ENCODE peak calls at places on chromosomes 6 and 20, in four cellular contexts. L is SK-N-SH, A is HepG2, G is K562. N is an unnamed sample.

GRCh38 chr6:56902551-56903464 is 52.1 kb upstream of the BEND6 start:
- DNase-seq in L (peak; percentile 51), A (peak; percentile 25), G (peak; percentile 27), N (peak; percentile 39)

GRCh38 chr6:111530777-111531176 is 47.8 kb upstream of the REV3L start:
- DNase-seq in G (no peak), A (no peak), L (no peak), N (no peak)

GRCh38 chr20:50169329-50169823 is 15.9 kb upstream of the PEDS1 start:
- DNase-seq in G (peak; percentile 59), A (peak; percentile 85), L (peak; percentile 73), N (peak; percentile 76)

GRCh38 chr6:27138837-27139752 is 108.4 kb upstream of the PRSS16 start:
- DNase-seq in G (peak; percentile 48), A (no peak), L (peak; percentile 77), N (no peak)

GRCh38 chr20:14992071-14992654 is 654.8 kb upstream of the FLRT3 start:
- DNase-seq in L (no peak), G (no peak), A (peak; percentile 80), N (no peak)

GRCh38 chr20:47276856-47277541 is 79.5 kb downstream of the ZMYND8 start:
- DNase-seq in A (no peak), G (no peak), L (no peak), N (no peak)

GRCh38 chr6:71967436-71967835 is 81.1 kb downstream of the RIMS1 start:
- DNase-seq in A (no peak), L (no peak), G (no peak), N (no peak)

GRCh38 chr6:42251911-42252637 is 34.4 kb upstream of the MRPS10 start:
- DNase-seq in A (peak; percentile 42), G (no peak), L (peak; percentile 86), N (no peak)

GRCh38 chr6:141095308-141095707 is 1037.4 kb upstream of the GJE1 start:
- DNase-seq in G (no peak), L (no peak), A (no peak), N (no peak)

GRCh38 chr20:825710-826421 is 7.6 kb upstream of the FAM110A start:
- DNase-seq in L (no peak), G (no peak), A (no peak), N (no peak)

GRCh38 chr6:72646604-72647485 is 25.0 kb downstream of the KCNQ5 start:
- DNase-seq in G (no peak), A (no peak), L (no peak), N (no peak)

GRCh38 chr6:143264291-143264834 is 186.1 kb downstream of the ADAT2 start:
- DNase-seq in L (peak; percentile 11), A (no peak), G (peak; percentile 22), N (no peak)

GRCh38 chr20:5205348-5206210 is 78.8 kb downstream of the CDS2 start:
- DNase-seq in L (peak; percentile 83), A (peak; percentile 80), G (peak; percentile 73), N (peak; percentile 81)

GRCh38 chr6:158771399-158772158 is 47.6 kb downstream of the EZR start:
- DNase-seq in A (no peak), G (no peak), L (no peak), N (no peak)

GRCh38 chr6:169933839-169934698 is 182.6 kb downstream of the ERMARD start:
- DNase-seq in G (no peak), L (peak; percentile 91), A (no peak), N (no peak)

GRCh38 chr20:46770330-46771194 is 61.1 kb downstream of the SLC2A10 start:
- DNase-seq in L (no peak), G (no peak), A (no peak), N (no peak)

GRCh38 chr20:58852559-58853271 is at the start of gene GNAS:
- DNase-seq in L (peak; percentile 74), A (peak; percentile 21), G (peak; percentile 29), N (peak; percentile 82)

GRCh38 chr6:108944707-108945685 is 96.8 kb downstream of the ARMC2 start:
- DNase-seq in L (no peak), G (no peak), A (no peak), N (no peak)

GRCh38 chr20:17661121-17661744 is 20.8 kb downstream of the RRBP1 start:
- DNase-seq in A (peak; percentile 83), L (no peak), G (no peak), N (no peak)

GRCh38 chr20:63898882-63899558 is 4.1 kb downstream of the DNAJC5 start:
- DNase-seq in L (no peak), A (no peak), G (no peak), N (no peak)

GRCh38 chr6:28996844-28997502 is 8.1 kb downstream of the ZNF311 start:
- DNase-seq in G (peak; percentile 52), A (no peak), L (no peak), N (no peak)

GRCh38 chr6:36577298-36577697 is 16.9 kb upstream of the SRSF3 start:
- DNase-seq in L (no peak), G (peak; percentile 40), A (peak; percentile 75), N (no peak)

GRCh38 chr20:48684501-48685041 is 143.2 kb downstream of the PREX1 start:
- DNase-seq in G (no peak), A (no peak), L (no peak), N (no peak)

GRCh38 chr20:10636326-10636818 is 37.4 kb downstream of the JAG1 start:
- DNase-seq in A (peak; percentile 35), L (no peak), G (no peak), N (no peak)

GRCh38 chr6:137927777-137928218 is 60.7 kb downstream of the TNFAIP3 start:
- DNase-seq in L (no peak), G (no peak), A (no peak), N (no peak)
- TF ChIP-seq JUND in L (no peak), G (no peak), A (no peak), N (no peak)

DNA sequence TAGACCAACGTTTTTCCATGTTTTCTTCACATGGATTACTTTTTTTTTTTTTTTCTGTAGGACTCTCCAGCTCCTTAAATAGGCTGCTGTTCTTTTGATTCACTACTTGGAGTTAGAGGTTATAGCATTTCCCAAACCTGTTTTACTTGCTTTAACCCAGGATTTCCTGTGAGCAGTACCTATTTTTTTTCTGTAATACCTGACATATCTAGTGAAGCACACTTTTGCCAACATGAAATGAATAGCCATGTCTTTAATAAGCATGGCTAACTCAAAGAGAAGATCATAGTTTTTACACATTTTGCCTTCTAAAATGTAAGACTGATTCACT is 137.0 kb downstream of the FOXA2 start:
- DNase-seq in G (no peak), A (no peak), L (no peak), N (no peak)
- TF ChIP-seq JUND in G (no peak), A (no peak), L (no peak), N (no peak)

GRCh38 chr6:105223242-105223641 is 43.4 kb upstream of the POPDC3 start:
- DNase-seq in G (no peak), L (no peak), A (no peak), N (no peak)
- TF ChIP-seq JUND in G (no peak), L (no peak), A (no peak), N (no peak)

DNA sequence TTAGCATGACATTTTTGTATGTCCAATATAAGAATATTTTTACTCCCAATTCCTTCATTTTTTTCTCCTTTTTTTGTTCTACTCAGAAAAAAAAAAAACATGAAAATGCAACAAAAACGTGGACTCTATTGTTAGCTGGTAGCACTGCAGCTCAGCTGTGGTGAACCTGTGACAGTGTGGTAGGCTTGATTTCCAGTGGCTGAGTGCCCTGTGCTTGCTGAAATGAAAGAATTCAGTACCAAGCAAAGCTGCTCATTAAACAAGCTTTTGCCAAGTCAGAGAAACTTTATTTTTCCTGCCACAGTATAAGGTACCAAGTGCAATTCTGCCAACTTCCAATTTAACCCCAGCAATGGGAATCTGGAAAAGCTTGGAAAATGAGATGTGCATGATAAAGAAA is 215.1 kb downstream of the SLC35F1 start:
- DNase-seq in G (no peak), L (no peak), A (no peak), N (no peak)
- TF ChIP-seq JUND in G (no peak), L (no peak), A (no peak), N (no peak)

N was measured in T47D.